ENCODE peak calls at places on chromosomes 7 and 10, in eight cellular contexts. Z, O, T, V, X, E, H and A are unnamed samples.

GRCh38 chr10:30489291-30489823 is 55.4 kb downstream of the MAP3K8 start:
- DNase-seq in Z (no peak), O (no peak), T (no peak), V (no peak), X (no peak), E (no peak), H (no peak), A (no peak)

GRCh38 chr7:124688991-124689390 is 76.6 kb downstream of the GPR37 start:
- DNase-seq in Z (no peak), O (no peak), T (no peak), V (no peak), X (no peak), E (no peak), H (no peak), A (no peak)

GRCh38 chr7:154753226-154753625 is 249.7 kb downstream of the PAXIP1 start:
- DNase-seq in Z (no peak), O (no peak), T (no peak), V (no peak), X (no peak), E (no peak), H (no peak), A (no peak)

GRCh38 chr7:152647-153046 is 39.7 kb upstream of the FAM20C start:
- DNase-seq in Z (no peak), O (no peak), T (no peak), V (no peak), X (no peak), E (no peak), H (peak; percentile 16), A (no peak)

GRCh38 chr7:116583653-116584052 is 58.8 kb downstream of the CAV1 start:
- DNase-seq in Z (no peak), O (no peak), T (no peak), V (no peak), X (no peak), E (no peak), H (no peak), A (no peak)

GRCh38 chr7:75920431-75921161 is 5.6 kb downstream of the POR start:
- DNase-seq in Z (no peak), O (no peak), T (no peak), V (peak; percentile 40), X (no peak), E (no peak), H (no peak), A (peak; percentile 47)

GRCh38 chr7:92425311-92425947 is 21.9 kb upstream of the GATAD1 start:
- DNase-seq in Z (peak; percentile 15), O (no peak), T (peak; percentile 66), V (peak; percentile 22), X (no peak), E (no peak), H (no peak), A (no peak)

GRCh38 chr10:46528171-46528671 is 28.2 kb downstream of the GPRIN2 start:
- DNase-seq in Z (no peak), O (no peak), T (no peak), V (peak; percentile 8), X (peak; percentile 23), E (peak; percentile 65), H (peak; percentile 66), A (peak; percentile 25)

GRCh38 chr10:37872283-37872682 is 14.9 kb upstream of the ZNF248 start:
- DNase-seq in Z (no peak), O (no peak), T (no peak), V (no peak), X (no peak), E (no peak), H (no peak), A (no peak)

GRCh38 chr7:102291056-102291915 is 4.6 kb downstream of the SH2B2 start:
- DNase-seq in Z (no peak), O (no peak), T (no peak), V (no peak), X (no peak), E (no peak), H (peak; percentile 51), A (no peak)

GRCh38 chr7:106329408-106329807 is 44.6 kb upstream of the NAMPT start:
- DNase-seq in Z (no peak), O (no peak), T (no peak), V (no peak), X (no peak), E (no peak), H (no peak), A (no peak)

GRCh38 chr10:129605266-129605985 is 138.4 kb downstream of the MGMT start:
- DNase-seq in Z (no peak), O (no peak), T (no peak), V (no peak), X (no peak), E (no peak), H (no peak), A (no peak)

GRCh38 chr10:103276941-103277712 is at the start of gene INA:
- DNase-seq in Z (no peak), O (no peak), T (peak; percentile 76), V (no peak), X (no peak), E (no peak), H (no peak), A (no peak)

DNA sequence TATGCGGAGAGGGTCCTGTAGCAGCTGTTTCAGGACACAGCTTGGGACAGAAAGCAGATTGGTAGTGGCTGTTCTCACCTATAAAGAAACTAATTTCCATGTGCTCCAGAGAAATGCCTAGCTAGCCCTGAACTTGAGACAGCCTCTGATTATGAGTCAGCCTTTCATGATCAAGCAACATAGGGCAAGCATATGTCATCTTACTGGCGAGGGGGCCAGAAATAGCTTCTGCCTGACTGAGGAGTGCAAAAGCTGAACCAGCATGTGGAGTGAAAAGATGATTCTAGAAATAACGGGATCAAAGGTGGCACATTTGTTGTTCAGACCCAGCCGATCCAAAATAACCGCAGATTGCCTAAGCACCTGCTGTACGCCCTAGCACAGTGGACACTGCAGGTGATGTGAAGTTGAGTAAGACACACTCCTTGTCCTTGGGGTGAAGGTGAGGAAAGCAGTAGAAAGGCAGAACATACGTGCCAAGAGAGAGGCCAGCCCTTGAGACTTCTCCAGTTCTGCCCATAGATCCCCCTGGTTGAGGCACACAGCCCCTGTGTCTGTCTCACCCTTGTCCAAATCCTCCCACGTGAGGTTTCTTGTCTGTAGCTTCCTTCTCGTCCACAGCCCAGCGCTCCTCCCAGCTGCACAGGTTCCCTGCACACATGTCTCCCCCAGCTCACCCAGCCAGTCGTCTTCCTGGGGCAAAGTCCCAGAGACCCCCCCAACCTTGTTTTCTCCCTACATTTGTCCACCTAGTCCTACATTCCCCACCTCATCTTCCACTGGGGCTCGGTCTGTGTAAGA is 2.7 kb upstream of the BCL7B start:
- DNase-seq in Z (no peak), O (no peak), T (peak; percentile 67), V (no peak), X (no peak), E (no peak), H (no peak), A (no peak)
- TF ChIP-seq POLR2A in Z (no peak), O (no peak), T (no peak), V (no peak), X (no peak), E (no peak), H (no peak), A (no peak)

GRCh38 chr10:43892062-43892765 is 243.5 kb upstream of the ZNF32 start:
- DNase-seq in Z (no peak), O (no peak), T (no peak), V (no peak), X (no peak), E (no peak), H (no peak), A (no peak)
- TF ChIP-seq EP300 in Z (no peak), O (no peak), T (no peak), V (no peak), X (no peak), E (no peak), H (no peak), A (no peak)

GRCh38 chr10:86956841-86957448 is 470 bp downstream of the MMRN2 start:
- DNase-seq in Z (no peak), O (no peak), T (no peak), V (no peak), X (no peak), E (no peak), H (no peak), A (no peak)

GRCh38 chr10:86958831-86959736 is 685 bp downstream of the SNCG start:
- DNase-seq in Z (peak; percentile 84), O (no peak), T (peak; percentile 77), V (no peak), X (peak; percentile 53), E (peak; percentile 74), H (peak; percentile 77), A (no peak)

GRCh38 chr10:86959737-86960002 is 1.3 kb downstream of the SNCG start:
- DNase-seq in Z (no peak), O (no peak), T (no peak), V (no peak), X (no peak), E (no peak), H (no peak), A (no peak)

GRCh38 chr10:86957471-86958108 is at the start of gene MMRN2:
- DNase-seq in Z (no peak), O (no peak), T (no peak), V (no peak), X (no peak), E (no peak), H (no peak), A (no peak)

DNA sequence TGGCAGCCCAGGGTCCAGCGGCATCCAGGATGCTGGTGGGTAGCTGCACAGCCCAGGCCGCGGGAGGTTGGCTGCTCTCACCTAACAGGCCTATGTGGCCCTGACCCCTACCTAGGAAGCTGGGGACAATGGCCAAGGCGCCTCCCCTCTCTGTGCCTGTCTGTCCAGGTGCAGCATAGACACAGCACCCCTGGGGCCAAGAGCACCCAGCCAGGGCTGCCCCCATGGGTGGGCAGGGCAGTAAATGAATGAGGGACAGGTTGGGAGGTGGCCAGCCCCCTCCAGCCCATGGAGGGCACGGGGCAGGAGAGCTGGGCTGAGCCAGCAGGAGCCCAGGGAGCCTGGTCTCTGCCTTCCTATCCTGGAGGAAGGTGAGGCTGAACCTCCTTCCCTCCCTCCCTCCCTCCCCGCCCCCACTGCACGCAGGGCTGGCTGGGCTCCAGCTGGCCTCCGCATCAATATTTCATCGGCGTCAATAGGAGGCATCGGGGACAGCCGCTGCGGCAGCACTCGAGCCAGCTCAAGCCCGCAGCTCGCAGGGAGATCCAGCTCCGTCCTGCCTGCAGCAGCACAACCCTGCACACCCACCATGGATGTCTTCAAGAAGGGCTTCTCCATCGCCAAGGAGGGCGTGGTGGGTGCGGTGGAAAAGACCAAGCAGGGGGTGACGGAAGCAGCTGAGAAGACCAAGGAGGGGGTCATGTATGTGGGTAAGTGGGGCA is at the start of gene SNCG:
- DNase-seq in Z (peak; percentile 74), O (no peak), T (no peak), V (no peak), X (no peak), E (peak; percentile 65), H (peak; percentile 73), A (peak; percentile 51)
- TF ChIP-seq POLR2A in Z (no peak), O (peak; percentile 32), T (no peak), V (no peak), X (no peak), E (no peak), H (no peak), A (no peak)

DNA sequence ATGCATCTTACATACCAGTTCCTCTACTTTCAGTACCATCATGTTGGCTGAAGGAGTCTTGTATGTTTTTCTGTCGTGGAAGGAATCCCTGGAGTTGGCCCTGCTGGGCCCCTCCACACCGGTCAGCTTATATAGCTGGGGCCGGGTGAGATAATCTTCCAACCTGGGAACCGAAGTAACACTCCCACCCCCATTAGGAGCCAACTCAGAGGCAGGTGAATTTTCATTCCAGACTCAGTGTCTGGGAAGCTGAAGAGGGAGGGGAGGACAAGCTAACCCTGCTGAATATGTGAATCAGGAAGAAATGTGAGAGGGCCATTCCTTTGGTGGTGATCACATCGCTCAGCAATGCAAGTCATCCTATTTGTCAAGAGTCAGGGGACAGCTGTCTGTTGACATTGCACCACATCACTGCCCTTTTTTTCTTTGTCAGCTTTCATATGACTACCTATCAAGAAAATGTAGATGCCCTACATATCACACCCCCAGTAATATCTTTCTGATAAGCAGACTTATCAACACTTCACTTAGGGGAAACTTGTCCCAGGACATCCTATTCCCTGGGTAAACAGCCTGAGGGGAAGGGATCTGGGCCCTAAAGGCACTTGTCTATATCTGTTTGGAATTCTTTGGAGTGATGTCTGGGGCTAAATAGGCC is at the start of gene ANKRD1:
- DNase-seq in Z (no peak), O (no peak), T (peak; percentile 95), V (no peak), X (no peak), E (no peak), H (no peak), A (no peak)
- TF ChIP-seq EP300 in Z (no peak), O (no peak), T (peak; percentile 88), V (no peak), X (no peak), E (no peak), H (no peak), A (no peak)